ENCODE peak calls at places on chromosomes 6 and 20, in seven cellular contexts. X is fibroblast of lung, B is PC-3, E is endodermal cell, S is neural progenitor cell, M is neuronal stem cell, H is IMR-90. U is an unnamed sample. For H3K4me1, the result is how much of the 10 kb centered on the place peaks cover.

GRCh38 chr6:5677219-5678000 is 329.3 kb downstream of the NRN1 start:
- DNase-seq in X (no peak), B (peak), E (no peak), S (no peak), M (no peak), H (peak), U (peak)

GRCh38 chr6:42368156-42368555 is 83.6 kb downstream of the TRERF1 start:
- DNase-seq in X (no peak), B (no peak), E (no peak), S (no peak), M (no peak), H (no peak), U (no peak)

GRCh38 chr6:80541186-80541585 is 434.7 kb downstream of the BCKDHB start:
- DNase-seq in X (peak), B (peak), E (no peak), S (no peak), M (no peak), H (peak), U (peak)

GRCh38 chr6:33213166-33213988 is 5.1 kb downstream of the RING1 start:
- DNase-seq in X (no peak), B (no peak), E (peak), S (peak), M (no peak), H (no peak), U (no peak)

GRCh38 chr6:110053395-110054240 is 75.5 kb downstream of the GPR6 start:
- DNase-seq in X (peak), B (peak), E (peak), S (peak), M (peak), H (peak), U (peak)

GRCh38 chr20:19644085-19644484 is 114.0 kb upstream of the RIN2 start:
- DNase-seq in X (no peak), B (peak), E (peak), S (no peak), M (no peak), H (no peak), U (no peak)

GRCh38 chr6:157229733-157230132 is 93.6 kb downstream of the TMEM242 start:
- DNase-seq in X (no peak), B (no peak), E (peak), S (peak), M (no peak), H (no peak), U (no peak)

GRCh38 chr6:70131528-70131927 is 171.4 kb downstream of the COL9A1 start:
- DNase-seq in X (peak), B (no peak), E (no peak), S (no peak), M (no peak), H (no peak), U (no peak)

GRCh38 chr20:49230021-49230420 is 10.8 kb downstream of the DDX27 start:
- DNase-seq in X (no peak), B (no peak), E (no peak), S (no peak), M (no peak), H (no peak), U (no peak)

GRCh38 chr6:7910298-7910653 is 312 bp downstream of the TXNDC5 start:
- DNase-seq in X (no peak), B (peak), E (no peak), S (no peak), M (no peak), H (no peak), U (no peak)

GRCh38 chr20:48100483-48100882 is 315.2 kb upstream of the SULF2 start:
- DNase-seq in X (no peak), B (no peak), E (no peak), S (no peak), M (no peak), H (no peak), U (no peak)

GRCh38 chr6:163415620-163416379 is 1.3 kb downstream of the QKI start:
- DNase-seq in X (peak), B (peak), E (peak), S (peak), M (no peak), H (peak), U (peak)

GRCh38 chr6:33812669-33813068 is 8.9 kb upstream of the MLN start:
- DNase-seq in X (peak), B (peak), E (peak), S (peak), M (peak), H (peak), U (peak)

GRCh38 chr6:9204171-9204570 is 768.8 kb upstream of the SLC35B3 start:
- DNase-seq in X (peak), B (peak), E (no peak), S (no peak), M (no peak), H (peak), U (peak)

GRCh38 chr6:64230530-64230929 is 594.9 kb downstream of the PHF3 start:
- DNase-seq in X (no peak), B (no peak), E (no peak), S (no peak), M (no peak), H (no peak), U (no peak)

GRCh38 chr6:156989159-156989806 is 212.1 kb downstream of the ARID1B start:
- DNase-seq in X (no peak), B (no peak), E (no peak), S (no peak), M (no peak), H (no peak), U (peak)

DNA sequence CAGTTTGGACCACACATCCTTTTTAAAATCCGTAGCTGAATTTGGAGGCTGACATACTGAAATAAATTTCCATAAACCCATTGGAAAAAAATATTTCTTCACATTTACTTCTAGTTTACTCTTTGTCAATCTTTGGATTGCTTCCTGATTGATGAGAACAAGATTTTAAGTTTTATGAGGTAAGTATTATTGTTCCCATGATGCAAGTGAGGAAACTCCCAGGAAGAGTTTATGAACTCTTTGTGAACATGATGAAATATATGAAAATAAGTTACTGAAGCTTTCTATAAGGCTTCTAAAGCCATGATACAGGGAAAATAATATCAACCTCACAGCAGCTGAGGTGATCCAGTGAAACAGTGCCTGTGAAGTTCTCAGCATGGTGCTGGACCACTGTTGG is 320.1 kb downstream of the GJA1 start:
- DNase-seq in X (no peak), B (no peak), E (no peak), S (no peak), M (no peak), H (no peak), U (no peak)
- H3K9ac ChIP-seq in X (no peak), B (no peak), E (no peak), S (no peak), M (no peak), H (no peak), U (no peak)

DNA sequence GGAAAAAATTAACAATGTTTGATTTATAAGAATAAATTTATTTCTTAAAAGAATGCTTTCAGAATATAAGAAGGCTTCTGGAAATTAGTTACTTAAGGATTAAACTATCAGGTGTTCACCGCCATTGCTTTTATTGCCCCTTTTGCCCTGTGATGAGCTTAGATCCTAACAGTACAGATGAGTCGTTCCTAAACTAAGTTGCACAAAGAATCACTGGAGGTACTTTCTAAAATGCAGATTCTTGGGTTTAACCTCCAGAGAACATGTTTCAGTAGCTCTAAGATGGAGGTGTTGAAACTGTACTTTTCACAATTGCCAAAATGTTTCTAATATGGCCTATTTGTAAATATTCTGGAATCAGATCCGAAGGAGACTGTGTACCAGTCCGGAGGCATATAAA is 211.9 kb downstream of the GMDS start:
- DNase-seq in X (no peak), B (no peak), E (no peak), S (no peak), M (no peak), H (no peak), U (no peak)
- H3K4me1 ChIP-seq in X (under half), B (under half), E (under half), S (under half), M (under half), H (under half), U (under half)

GRCh38 chr6:108546079-108547049 is 14.4 kb upstream of the FOXO3 start:
- DNase-seq in X (no peak), B (no peak), E (no peak), S (no peak), M (no peak), H (no peak), U (no peak)

GRCh38 chr6:108543165-108543940 is 17.4 kb upstream of the FOXO3 start:
- DNase-seq in X (no peak), B (peak), E (no peak), S (no peak), M (no peak), H (no peak), U (no peak)

GRCh38 chr6:108544586-108544985 is 16.1 kb upstream of the FOXO3 start:
- DNase-seq in X (peak), B (no peak), E (no peak), S (no peak), M (no peak), H (peak), U (no peak)

GRCh38 chr6:108541843-108542795 is 18.6 kb upstream of the FOXO3 start:
- DNase-seq in X (peak), B (peak), E (peak), S (peak), M (peak), H (peak), U (peak)
- H3K9ac ChIP-seq in X (no peak), B (no peak), E (no peak), S (no peak), M (no peak), H (no peak), U (no peak)

DNA sequence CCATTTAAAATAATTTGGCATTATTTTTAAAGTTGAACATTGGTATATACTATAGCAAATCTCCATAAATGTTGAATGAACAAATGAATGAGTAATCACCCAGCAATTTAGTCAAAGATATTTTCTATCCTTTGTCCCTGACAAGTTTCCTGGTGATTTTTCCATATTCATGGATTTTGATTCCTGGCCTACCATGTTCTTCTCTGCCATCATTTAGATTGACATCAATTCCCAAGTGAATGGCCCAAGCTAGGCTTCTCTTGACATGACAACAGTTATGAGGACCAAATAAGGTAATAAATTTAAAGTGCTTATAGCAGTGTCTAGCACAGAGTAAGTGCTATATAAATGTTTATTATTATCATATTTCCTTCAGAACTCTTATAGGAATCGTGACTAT is 120.1 kb upstream of the ADGRF1 start:
- DNase-seq in X (no peak), B (peak), E (no peak), S (no peak), M (no peak), H (no peak), U (no peak)
- H3K4me1 ChIP-seq in X (under half), B (under half), E (under half), S (under half), M (under half), H (under half), U (under half)

GRCh38 chr20:36201198-36201597 is 35.1 kb upstream of the AAR2 start:
- DNase-seq in X (no peak), B (no peak), E (no peak), S (no peak), M (no peak), H (no peak), U (no peak)
- H3K9ac ChIP-seq in X (no peak), B (no peak), E (no peak), S (no peak), M (no peak), H (no peak), U (no peak)

GRCh38 chr20:33839591-33839990 is 28.4 kb downstream of the CHMP4B start:
- DNase-seq in X (no peak), B (no peak), E (no peak), S (no peak), M (no peak), H (no peak), U (no peak)
- H3K4me1 ChIP-seq in X (under half), B (under half), E (under half), S (under half), M (under half), H (under half), U (under half)

DNA sequence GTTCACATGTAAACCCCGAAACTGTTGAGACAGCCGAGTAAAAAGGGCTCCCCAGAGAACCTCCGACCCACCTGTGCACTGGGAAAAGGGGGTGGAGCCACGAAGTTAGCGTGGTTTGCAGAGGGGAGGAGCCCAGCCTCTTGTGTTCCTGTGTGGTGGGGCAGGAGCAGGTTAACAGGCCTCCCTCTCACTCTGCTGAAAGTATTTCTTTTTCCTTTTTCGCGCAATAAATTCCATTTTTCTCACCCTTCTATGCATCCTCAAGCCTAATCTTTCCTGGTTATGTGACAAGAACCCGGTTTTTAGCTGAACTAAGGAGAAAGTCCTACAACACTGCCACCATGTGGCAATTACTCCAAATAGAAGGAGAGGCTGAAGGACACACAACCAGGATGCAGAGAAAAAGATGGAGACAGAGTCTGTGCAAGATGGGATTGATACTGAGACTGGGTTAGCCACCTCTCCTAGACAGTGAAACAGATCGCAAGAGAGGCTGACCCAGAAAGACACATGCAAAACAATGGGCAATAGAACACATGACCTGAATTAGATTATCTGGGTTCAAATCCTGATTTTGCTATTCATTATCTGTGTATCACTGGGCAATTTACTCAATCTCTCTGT is 168.7 kb upstream of the PRSS16 start:
- DNase-seq in X (peak), B (peak), E (peak), S (peak), M (peak), H (peak), U (peak)
- H3K9ac ChIP-seq in X (no peak), B (no peak), E (no peak), S (no peak), M (no peak), H (no peak), U (peak)

GRCh38 chr6:45476341-45476740 is 98.6 kb upstream of the SUPT3H start:
- DNase-seq in X (no peak), B (no peak), E (no peak), S (no peak), M (no peak), H (no peak), U (no peak)
- H3K4me1 ChIP-seq in X (under half), B (under half), E (under half), S (under half), M (under half), H (under half), U (under half)

GRCh38 chr20:59031326-59032022 is 661 bp downstream of the ATP5F1E start:
- DNase-seq in X (no peak), B (peak), E (no peak), S (no peak), M (no peak), H (no peak), U (no peak)
- H3K9ac ChIP-seq in X (peak), B (peak), E (peak), S (peak), M (peak), H (peak), U (peak)

GRCh38 chr20:15487682-15488081 is 1085.6 kb downstream of the KIF16B start:
- DNase-seq in X (no peak), B (no peak), E (peak), S (no peak), M (no peak), H (no peak), U (no peak)
- H3K4me1 ChIP-seq in X (under half), B (under half), E (under half), S (under half), M (under half), H (under half), U (under half)